ENCODE peak calls at places on chromosomes 5 and 9, in ten cellular contexts. I is sigmoid colon; K is astrocyte; A is left lobe of liver; O is hypothalamus; E is NCI-H2107; C is ELR; S is activated naive CD4-positive, alpha-beta T cell; M is NB4; W is fibroblast of mammary gland. L is an unnamed sample.

GRCh38 chr9:124270504-124271335 is 13.0 kb downstream of the NEK6 start:
- DNase-seq in I (no peak), K (no peak), A (peak; percentile 94), O (no peak), E (no peak), C (no peak), S (no peak), M (no peak), W (no peak), L (no peak)

GRCh38 chr5:141637266-141637692 is 482 bp downstream of the RELL2 start:
- DNase-seq in I (no peak), K (no peak), A (no peak), O (no peak), E (no peak), C (peak; percentile 37), S (peak; percentile 45), M (peak; percentile 35), W (no peak), L (no peak)

GRCh38 chr9:5608298-5609254 is 20.3 kb upstream of the RIC1 start:
- DNase-seq in I (no peak), K (no peak), A (no peak), O (no peak), E (no peak), C (no peak), S (no peak), M (peak; percentile 60), W (peak; percentile 69), L (no peak)

GRCh38 chr5:78757269-78758053 is 108.9 kb upstream of the LHFPL2 start:
- DNase-seq in I (no peak), K (peak; percentile 62), A (no peak), O (no peak), E (no peak), C (peak; percentile 47), S (no peak), M (peak; percentile 54), W (peak; percentile 98), L (no peak)

GRCh38 chr9:117403403-117403811 is 11.4 kb downstream of the ASTN2 start:
- DNase-seq in I (no peak), K (no peak), A (no peak), O (peak; percentile 48), E (peak; percentile 67), C (no peak), S (no peak), M (no peak), W (no peak), L (no peak)

GRCh38 chr5:158477214-158477613 is 618.3 kb upstream of the CLINT1 start:
- DNase-seq in I (no peak), K (no peak), A (no peak), O (no peak), E (no peak), C (no peak), S (no peak), M (no peak), W (no peak), L (no peak)

GRCh38 chr9:35859310-35859994 is 10.7 kb downstream of the OR13J1 start:
- DNase-seq in I (peak; percentile 64), K (no peak), A (no peak), O (no peak), E (no peak), C (peak; percentile 19), S (no peak), M (peak; percentile 45), W (peak; percentile 46), L (no peak)

GRCh38 chr9:129968690-129969485 is 74.1 kb downstream of the FNBP1 start:
- DNase-seq in I (peak; percentile 70), K (peak; percentile 99), A (peak; percentile 2), O (no peak), E (no peak), C (peak; percentile 90), S (no peak), M (no peak), W (peak; percentile 94), L (no peak)

GRCh38 chr5:119400248-119400647 is 44.4 kb downstream of the TNFAIP8 start:
- DNase-seq in I (no peak), K (peak; percentile 64), A (no peak), O (no peak), E (no peak), C (peak; percentile 77), S (no peak), M (no peak), W (no peak), L (no peak)

GRCh38 chr5:5419291-5420210 is 2.9 kb upstream of the ICE1 start:
- DNase-seq in I (no peak), K (peak; percentile 85), A (no peak), O (no peak), E (peak; percentile 30), C (peak; percentile 89), S (no peak), M (peak; percentile 53), W (peak; percentile 96), L (no peak)

GRCh38 chr5:124628721-124629596 is 117.5 kb downstream of the ZNF608 start:
- DNase-seq in I (peak; percentile 70), K (peak; percentile 98), A (no peak), O (no peak), E (no peak), C (peak; percentile 98), S (no peak), M (peak; percentile 83), W (peak; percentile 98), L (no peak)

GRCh38 chr9:35272989-35273388 is 111.2 kb downstream of the UNC13B start:
- DNase-seq in I (no peak), K (peak; percentile 70), A (no peak), O (no peak), E (no peak), C (peak; percentile 83), S (no peak), M (no peak), W (peak; percentile 87), L (no peak)

GRCh38 chr5:50593681-50594080 is 72.8 kb upstream of the PARP8 start:
- DNase-seq in I (no peak), K (no peak), A (no peak), O (no peak), E (no peak), C (no peak), S (no peak), M (peak; percentile 27), W (peak; percentile 4), L (peak; percentile 35)

GRCh38 chr5:134468921-134469400 is 56.5 kb upstream of the JADE2 start:
- DNase-seq in I (no peak), K (no peak), A (no peak), O (no peak), E (no peak), C (no peak), S (no peak), M (no peak), W (no peak), L (no peak)

GRCh38 chr5:83871533-83872380 is 151.1 kb upstream of the HAPLN1 start:
- DNase-seq in I (no peak), K (peak; percentile 14), A (no peak), O (no peak), E (no peak), C (no peak), S (no peak), M (no peak), W (no peak), L (no peak)

GRCh38 chr5:142293486-142293885 is 31.3 kb downstream of the SPRY4 start:
- DNase-seq in I (no peak), K (peak; percentile 16), A (no peak), O (no peak), E (no peak), C (peak; percentile 88), S (no peak), M (no peak), W (peak; percentile 57), L (no peak)

GRCh38 chr5:38638656-38639055 is 82.2 kb upstream of the LIFR start:
- DNase-seq in I (no peak), K (no peak), A (no peak), O (no peak), E (no peak), C (no peak), S (no peak), M (no peak), W (no peak), L (no peak)

GRCh38 chr9:71984388-71985069 is 73.1 kb downstream of the C9orf85 start:
- DNase-seq in I (no peak), K (peak; percentile 68), A (no peak), O (no peak), E (no peak), C (peak; percentile 51), S (no peak), M (no peak), W (peak; percentile 63), L (no peak)

GRCh38 chr9:120985759-120986353 is 59.3 kb upstream of the TRAF1 start:
- DNase-seq in I (no peak), K (peak; percentile 56), A (no peak), O (no peak), E (peak; percentile 10), C (peak; percentile 69), S (no peak), M (peak; percentile 69), W (peak; percentile 70), L (no peak)

GRCh38 chr5:157369507-157369906 is 90.5 kb upstream of the NIPAL4 start:
- DNase-seq in I (no peak), K (no peak), A (no peak), O (no peak), E (no peak), C (no peak), S (no peak), M (no peak), W (no peak), L (no peak)

GRCh38 chr9:104900871-104901270 is 27.1 kb downstream of the ABCA1 start:
- DNase-seq in I (no peak), K (no peak), A (no peak), O (no peak), E (no peak), C (no peak), S (no peak), M (no peak), W (no peak), L (no peak)

GRCh38 chr9:100088202-100088601 is 10.6 kb downstream of the ERP44 start:
- DNase-seq in I (no peak), K (no peak), A (no peak), O (no peak), E (no peak), C (peak; percentile 44), S (no peak), M (no peak), W (no peak), L (no peak)

GRCh38 chr5:175471628-175472027 is 6.7 kb upstream of the SFXN1 start:
- DNase-seq in I (no peak), K (no peak), A (no peak), O (no peak), E (no peak), C (no peak), S (no peak), M (peak; percentile 3), W (no peak), L (no peak)

GRCh38 chr5:93599427-93600146 is 16.6 kb downstream of the NR2F1 start:
- DNase-seq in I (no peak), K (peak; percentile 88), A (no peak), O (no peak), E (no peak), C (no peak), S (no peak), M (no peak), W (peak; percentile 40), L (no peak)

GRCh38 chr5:144812770-144813169 is 642.1 kb downstream of the KCTD16 start:
- DNase-seq in I (peak; percentile 80), K (peak; percentile 52), A (no peak), O (no peak), E (no peak), C (peak; percentile 69), S (no peak), M (no peak), W (peak; percentile 95), L (no peak)

GRCh38 chr5:62720036-62720441 is 141.4 kb downstream of the LRRC70 start:
- DNase-seq in I (no peak), K (peak; percentile 1), A (no peak), O (no peak), E (no peak), C (peak; percentile 33), S (no peak), M (peak; percentile 17), W (peak; percentile 26), L (no peak)

GRCh38 chr5:74493426-74493825 is 147.1 kb downstream of the ENC1 start:
- DNase-seq in I (no peak), K (peak; percentile 48), A (no peak), O (no peak), E (no peak), C (peak; percentile 6), S (no peak), M (no peak), W (no peak), L (no peak)

GRCh38 chr5:127878174-127878750 is 175.1 kb downstream of the CCDC192 start:
- DNase-seq in I (no peak), K (no peak), A (peak; percentile 53), O (no peak), E (peak; percentile 21), C (peak; percentile 67), S (no peak), M (peak; percentile 38), W (peak; percentile 57), L (no peak)